ENCODE peak calls at places on chromosomes 7 and 10, in nine cellular contexts. G, S, Y, N, M, W, U, O and D are unnamed samples.

GRCh38 chr10:128304271-128304670 is 178.0 kb upstream of the MKI67 start:
- DNase-seq in G (peak; percentile 32), S (no peak), Y (no peak), N (no peak), M (no peak), W (no peak), U (no peak), O (no peak), D (no peak)

GRCh38 chr7:6166443-6166871 is 106.0 kb downstream of the CYTH3 start:
- DNase-seq in G (no peak), S (no peak), Y (no peak), N (no peak), M (no peak), W (no peak), U (no peak), O (no peak), D (no peak)

GRCh38 chr7:93402944-93403343 is 170.8 kb downstream of the VPS50 start:
- DNase-seq in G (no peak), S (no peak), Y (no peak), N (no peak), M (no peak), W (no peak), U (no peak), O (no peak), D (no peak)

GRCh38 chr10:99560277-99561126 is 27.8 kb downstream of the NKX2-3 start:
- DNase-seq in G (no peak), S (peak; percentile 36), Y (no peak), N (peak; percentile 61), M (no peak), W (no peak), U (peak; percentile 28), O (no peak), D (no peak)

GRCh38 chr7:46786221-46786951 is 795.5 kb downstream of the TNS3 start:
- DNase-seq in G (no peak), S (peak; percentile 26), Y (no peak), N (no peak), M (no peak), W (no peak), U (peak; percentile 74), O (no peak), D (no peak)

GRCh38 chr10:13816195-13816926 is 229.6 kb downstream of the PRPF18 start:
- DNase-seq in G (peak; percentile 84), S (peak; percentile 70), Y (peak; percentile 62), N (no peak), M (peak; percentile 74), W (no peak), U (no peak), O (peak; percentile 57), D (peak; percentile 63)

GRCh38 chr7:47839381-47839780 is 108.9 kb downstream of the PKD1L1 start:
- DNase-seq in G (no peak), S (no peak), Y (no peak), N (no peak), M (no peak), W (no peak), U (no peak), O (no peak), D (no peak)

GRCh38 chr10:119421887-119422684 is 120.4 kb downstream of the RGS10 start:
- DNase-seq in G (no peak), S (no peak), Y (no peak), N (no peak), M (peak; percentile 80), W (no peak), U (no peak), O (no peak), D (no peak)

GRCh38 chr7:29495618-29496017 is 68.0 kb upstream of the PRR15 start:
- DNase-seq in G (no peak), S (no peak), Y (no peak), N (no peak), M (no peak), W (peak; percentile 49), U (no peak), O (no peak), D (no peak)

GRCh38 chr10:128036746-128037542 is 89.3 kb downstream of the MKI67 start:
- DNase-seq in G (no peak), S (no peak), Y (no peak), N (peak; percentile 10), M (no peak), W (no peak), U (no peak), O (no peak), D (peak; percentile 51)

GRCh38 chr10:44865289-44865671 is 45.9 kb upstream of the TMEM72 start:
- DNase-seq in G (peak; percentile 67), S (no peak), Y (no peak), N (no peak), M (peak; percentile 78), W (no peak), U (no peak), O (peak; percentile 42), D (no peak)
- H3K4me3 ChIP-seq in G (peak overlapping the region; percentile 52), S (no peak overlapping the region), Y (peak overlapping the region; percentile 67), N (no peak overlapping the region), M (peak overlapping the region; percentile 63), W (no peak overlapping the region), U (peak overlapping the region; percentile 54), O (no peak overlapping the region), D (no peak overlapping the region)

GRCh38 chr10:6161913-6162312 is 40.8 kb upstream of the PFKFB3 start:
- DNase-seq in G (no peak), S (no peak), Y (no peak), N (no peak), M (no peak), W (no peak), U (no peak), O (no peak), D (no peak)
- H3K4me1 ChIP-seq in G (peaks cover 32% of the 10 kb centered on the region), S (no peaks in the 10 kb centered on the region), Y (peaks cover 20% of the 10 kb centered on the region), N (peaks cover 15% of the 10 kb centered on the region), M (peaks cover 29% of the 10 kb centered on the region), W (no peaks in the 10 kb centered on the region), U (peaks cover 10% of the 10 kb centered on the region), O (peaks cover 51% of the 10 kb centered on the region), D (peaks cover 10% of the 10 kb centered on the region)

DNA sequence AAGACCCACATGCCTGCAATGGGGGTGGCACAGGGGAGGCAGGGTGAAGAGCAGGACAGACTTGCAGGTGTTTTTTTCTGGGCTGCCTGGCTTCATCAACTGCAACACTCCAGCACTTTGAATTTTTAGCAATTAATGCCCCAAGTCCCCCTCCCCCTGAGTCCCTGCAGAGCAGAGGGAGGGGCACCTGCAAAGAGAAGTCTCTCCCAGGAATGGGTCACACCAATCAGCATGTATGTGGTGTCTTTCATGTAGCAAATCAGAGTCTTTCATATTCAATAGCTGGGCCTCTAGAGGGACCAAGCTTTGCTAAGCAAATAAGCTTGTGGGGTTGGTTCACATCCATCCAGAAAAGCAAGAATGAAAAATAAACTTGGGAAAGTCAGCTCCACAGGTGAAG is 90.8 kb downstream of the PARP12 start:
- DNase-seq in G (no peak), S (no peak), Y (no peak), N (no peak), M (no peak), W (peak; percentile 68), U (no peak), O (no peak), D (no peak)
- H3K4me3 ChIP-seq in G (no peak overlapping the region), S (no peak overlapping the region), Y (no peak overlapping the region), N (no peak overlapping the region), M (no peak overlapping the region), W (no peak overlapping the region), U (no peak overlapping the region), O (no peak overlapping the region), D (no peak overlapping the region)

GRCh38 chr10:93475227-93475626 is 6.9 kb downstream of the MYOF start:
- DNase-seq in G (no peak), S (no peak), Y (no peak), N (no peak), M (no peak), W (no peak), U (no peak), O (no peak), D (no peak)
- H3K4me1 ChIP-seq in G (peaks cover 97% of the 10 kb centered on the region), S (peaks cover 7% of the 10 kb centered on the region), Y (peaks cover 85% of the 10 kb centered on the region), N (peaks cover 86% of the 10 kb centered on the region), M (peaks cover 4% of the 10 kb centered on the region), W (peaks cover 6% of the 10 kb centered on the region), U (peaks cover 86% of the 10 kb centered on the region), O (peaks cover 74% of the 10 kb centered on the region), D (peaks cover 43% of the 10 kb centered on the region)

GRCh38 chr7:128201067-128201689 is 39.9 kb upstream of the LEP start:
- DNase-seq in G (no peak), S (no peak), Y (no peak), N (no peak), M (no peak), W (no peak), U (no peak), O (no peak), D (no peak)
- H3K4me3 ChIP-seq in G (no peak overlapping the region), S (no peak overlapping the region), Y (no peak overlapping the region), N (no peak overlapping the region), M (peak overlapping the region; percentile 36), W (peak overlapping the region; percentile 50), U (no peak overlapping the region), O (peak overlapping the region; percentile 16), D (no peak overlapping the region)

GRCh38 chr10:125106586-125106985 is 53.8 kb downstream of the CTBP2 start:
- DNase-seq in G (peak; percentile 50), S (no peak), Y (no peak), N (no peak), M (no peak), W (no peak), U (no peak), O (no peak), D (peak; percentile 9)

GRCh38 chr10:125105856-125106255 is 54.5 kb downstream of the CTBP2 start:
- DNase-seq in G (peak; percentile 55), S (no peak), Y (no peak), N (no peak), M (peak; percentile 17), W (no peak), U (no peak), O (no peak), D (no peak)

GRCh38 chr10:125104559-125104958 is 55.8 kb downstream of the CTBP2 start:
- DNase-seq in G (no peak), S (no peak), Y (no peak), N (no peak), M (no peak), W (no peak), U (no peak), O (no peak), D (no peak)

GRCh38 chr10:125103466-125104377 is 56.6 kb downstream of the CTBP2 start:
- DNase-seq in G (peak; percentile 56), S (no peak), Y (no peak), N (no peak), M (peak; percentile 39), W (no peak), U (no peak), O (no peak), D (no peak)

DNA sequence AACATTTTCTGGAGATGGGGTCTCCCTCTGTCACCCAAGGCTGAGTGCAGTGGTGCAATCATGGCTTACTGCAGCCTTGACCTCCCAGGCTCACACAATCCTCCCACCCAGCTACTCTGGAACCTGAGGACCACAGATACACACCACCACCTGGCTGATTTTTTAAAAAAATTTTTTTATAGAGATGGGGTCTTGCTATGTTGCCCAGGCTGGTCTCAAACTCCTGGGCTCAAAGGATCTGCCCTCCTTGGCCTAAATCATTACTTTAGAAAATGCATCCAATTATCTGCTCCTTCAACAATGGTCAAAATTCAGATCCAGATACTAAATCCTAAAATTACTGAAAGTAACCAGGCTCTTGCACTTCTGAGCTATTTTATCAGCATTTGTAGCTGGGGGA is 55.2 kb downstream of the CTBP2 start:
- DNase-seq in G (no peak), S (no peak), Y (no peak), N (no peak), M (peak; percentile 18), W (no peak), U (no peak), O (no peak), D (peak; percentile 9)
- H3K4me1 ChIP-seq in G (peaks cover 42% of the 10 kb centered on the region), S (no peaks in the 10 kb centered on the region), Y (peaks cover 25% of the 10 kb centered on the region), N (peaks cover 17% of the 10 kb centered on the region), M (peaks cover 48% of the 10 kb centered on the region), W (peaks cover 13% of the 10 kb centered on the region), U (no peaks in the 10 kb centered on the region), O (peaks cover 25% of the 10 kb centered on the region), D (peaks cover 24% of the 10 kb centered on the region)